ENCODE peak calls at places on chromosomes 5 and 9, in seven cellular contexts. One of them, this sample, is unnamed.

GRCh38 chr5:16617272-16617973 is 626 bp upstream of the RETREG1 start:
- DNase-seq in neuronal stem cell: no peak
- DNase-seq in H1: no peak
- DNase-seq in trophoblast cell: no peak
- DNase-seq in IMR-90: no peak
- DNase-seq in H9: peak; percentile 56
- DNase-seq in mesendoderm: no peak
- DNase-seq in this sample: no peak

GRCh38 chr9:131096490-131097258 is at the start of gene AIF1L:
- DNase-seq in H1: no peak
- DNase-seq in mesendoderm: peak; percentile 93
- DNase-seq in trophoblast cell: peak; percentile 64
- DNase-seq in IMR-90: no peak
- DNase-seq in H9: peak; percentile 94
- DNase-seq in neuronal stem cell: peak; percentile 54
- DNase-seq in this sample: no peak

GRCh38 chr5:172078027-172078426 is 71.6 kb upstream of the FBXW11 start:
- DNase-seq in H1: no peak
- DNase-seq in H9: peak; percentile 17
- DNase-seq in trophoblast cell: no peak
- DNase-seq in neuronal stem cell: no peak
- DNase-seq in mesendoderm: no peak
- DNase-seq in IMR-90: no peak
- DNase-seq in this sample: no peak

GRCh38 chr9:97567182-97567893 is 65.8 kb downstream of the TSTD2 start:
- DNase-seq in trophoblast cell: no peak
- DNase-seq in H1: no peak
- DNase-seq in neuronal stem cell: no peak
- DNase-seq in mesendoderm: no peak
- DNase-seq in H9: peak; percentile 8
- DNase-seq in IMR-90: no peak
- DNase-seq in this sample: no peak

GRCh38 chr5:24621809-24622208 is 23.0 kb downstream of the CDH10 start:
- DNase-seq in H1: no peak
- DNase-seq in mesendoderm: peak; percentile 62
- DNase-seq in H9: no peak
- DNase-seq in IMR-90: no peak
- DNase-seq in trophoblast cell: no peak
- DNase-seq in neuronal stem cell: no peak
- DNase-seq in this sample: peak; percentile 83

GRCh38 chr9:121321039-121321503 is 49.0 kb downstream of the STOM start:
- DNase-seq in H9: no peak
- DNase-seq in H1: no peak
- DNase-seq in neuronal stem cell: no peak
- DNase-seq in IMR-90: no peak
- DNase-seq in mesendoderm: no peak
- DNase-seq in trophoblast cell: no peak
- DNase-seq in this sample: peak; percentile 66

GRCh38 chr5:96256795-96257470 is 176.1 kb downstream of the PCSK1 start:
- DNase-seq in IMR-90: peak; percentile 96
- DNase-seq in H9: no peak
- DNase-seq in trophoblast cell: peak; percentile 87
- DNase-seq in mesendoderm: peak; percentile 41
- DNase-seq in H1: no peak
- DNase-seq in neuronal stem cell: no peak
- DNase-seq in this sample: peak; percentile 95

GRCh38 chr5:172648008-172648359 is 6.9 kb downstream of the NEURL1B start:
- DNase-seq in mesendoderm: peak; percentile 87
- DNase-seq in trophoblast cell: peak; percentile 58
- DNase-seq in H9: no peak
- DNase-seq in H1: no peak
- DNase-seq in IMR-90: no peak
- DNase-seq in neuronal stem cell: no peak
- DNase-seq in this sample: no peak

GRCh38 chr5:53481887-53482716 is 1.7 kb downstream of the FST start:
- DNase-seq in H1: no peak
- DNase-seq in H9: peak; percentile 51
- DNase-seq in mesendoderm: peak; percentile 68
- DNase-seq in trophoblast cell: peak; percentile 94
- DNase-seq in neuronal stem cell: peak; percentile 26
- DNase-seq in IMR-90: peak; percentile 71
- DNase-seq in this sample: peak; percentile 88

GRCh38 chr9:2181794-2182193 is 166.6 kb downstream of the SMARCA2 start:
- DNase-seq in H9: peak; percentile 75
- DNase-seq in mesendoderm: peak; percentile 87
- DNase-seq in IMR-90: peak; percentile 7
- DNase-seq in neuronal stem cell: peak; percentile 46
- DNase-seq in trophoblast cell: peak; percentile 17
- DNase-seq in H1: no peak
- DNase-seq in this sample: peak; percentile 20

GRCh38 chr5:77102549-77102948 is 15.5 kb upstream of the ZBED3 start:
- DNase-seq in IMR-90: no peak
- DNase-seq in H9: no peak
- DNase-seq in mesendoderm: no peak
- DNase-seq in trophoblast cell: no peak
- DNase-seq in neuronal stem cell: no peak
- DNase-seq in H1: no peak
- DNase-seq in this sample: no peak

GRCh38 chr9:109315889-109316640 is 4.8 kb downstream of the EPB41L4B start:
- DNase-seq in H1: no peak
- DNase-seq in neuronal stem cell: no peak
- DNase-seq in IMR-90: peak; percentile 18
- DNase-seq in H9: no peak
- DNase-seq in mesendoderm: no peak
- DNase-seq in trophoblast cell: no peak
- DNase-seq in this sample: no peak

GRCh38 chr5:159095218-159095617 is 4.5 kb downstream of the EBF1 start:
- DNase-seq in H1: no peak
- DNase-seq in neuronal stem cell: no peak
- DNase-seq in mesendoderm: peak; percentile 14
- DNase-seq in IMR-90: no peak
- DNase-seq in H9: peak; percentile 32
- DNase-seq in trophoblast cell: no peak
- DNase-seq in this sample: no peak

GRCh38 chr5:122063836-122064235 is 14.2 kb downstream of the LOX start:
- DNase-seq in H9: no peak
- DNase-seq in trophoblast cell: peak; percentile 27
- DNase-seq in mesendoderm: no peak
- DNase-seq in H1: no peak
- DNase-seq in IMR-90: peak; percentile 79
- DNase-seq in neuronal stem cell: no peak
- DNase-seq in this sample: peak; percentile 27

GRCh38 chr9:133065070-133065388 is 3.2 kb downstream of the CEL start:
- DNase-seq in H9: no peak
- DNase-seq in neuronal stem cell: no peak
- DNase-seq in H1: no peak
- DNase-seq in IMR-90: no peak
- DNase-seq in mesendoderm: no peak
- DNase-seq in trophoblast cell: no peak
- DNase-seq in this sample: no peak

GRCh38 chr5:96433066-96433447 is at the start of gene PCSK1:
- DNase-seq in trophoblast cell: no peak
- DNase-seq in H9: peak; percentile 45
- DNase-seq in neuronal stem cell: no peak
- DNase-seq in mesendoderm: peak; percentile 59
- DNase-seq in H1: no peak
- DNase-seq in IMR-90: no peak
- DNase-seq in this sample: no peak

GRCh38 chr9:93136011-93136440 is 2.0 kb upstream of the NINJ1 start:
- DNase-seq in H9: no peak
- DNase-seq in mesendoderm: no peak
- DNase-seq in H1: no peak
- DNase-seq in IMR-90: peak; percentile 58
- DNase-seq in neuronal stem cell: no peak
- DNase-seq in trophoblast cell: no peak
- DNase-seq in this sample: peak; percentile 62

GRCh38 chr9:134503301-134504105 is 138.1 kb upstream of the COL5A1 start:
- DNase-seq in H9: no peak
- DNase-seq in H1: no peak
- DNase-seq in trophoblast cell: no peak
- DNase-seq in neuronal stem cell: no peak
- DNase-seq in IMR-90: no peak
- DNase-seq in mesendoderm: no peak
- DNase-seq in this sample: no peak

GRCh38 chr9:117149996-117150395 is 264.9 kb downstream of the ASTN2 start:
- DNase-seq in mesendoderm: no peak
- DNase-seq in H9: no peak
- DNase-seq in IMR-90: no peak
- DNase-seq in neuronal stem cell: no peak
- DNase-seq in trophoblast cell: no peak
- DNase-seq in H1: no peak
- DNase-seq in this sample: no peak

GRCh38 chr9:27528886-27529315 is 713 bp downstream of the MOB3B start:
- DNase-seq in mesendoderm: peak; percentile 80
- DNase-seq in H9: peak; percentile 59
- DNase-seq in trophoblast cell: peak; percentile 85
- DNase-seq in neuronal stem cell: peak; percentile 61
- DNase-seq in IMR-90: no peak
- DNase-seq in H1: no peak
- DNase-seq in this sample: peak; percentile 67

GRCh38 chr5:70491-70890 is 21.5 kb upstream of the PLEKHG4B start:
- DNase-seq in mesendoderm: no peak
- DNase-seq in trophoblast cell: no peak
- DNase-seq in H9: no peak
- DNase-seq in neuronal stem cell: no peak
- DNase-seq in IMR-90: no peak
- DNase-seq in H1: no peak
- DNase-seq in this sample: no peak

GRCh38 chr9:117551171-117551570 is 136.3 kb upstream of the ASTN2 start:
- DNase-seq in IMR-90: no peak
- DNase-seq in H9: no peak
- DNase-seq in H1: no peak
- DNase-seq in mesendoderm: no peak
- DNase-seq in trophoblast cell: no peak
- DNase-seq in neuronal stem cell: no peak
- DNase-seq in this sample: no peak

GRCh38 chr5:83942155-83942554 is 221.5 kb upstream of the HAPLN1 start:
- DNase-seq in H1: no peak
- DNase-seq in H9: no peak
- DNase-seq in mesendoderm: no peak
- DNase-seq in IMR-90: no peak
- DNase-seq in trophoblast cell: no peak
- DNase-seq in neuronal stem cell: no peak
- DNase-seq in this sample: no peak

GRCh38 chr5:38316544-38317224 is 58.3 kb downstream of the EGFLAM start:
- DNase-seq in trophoblast cell: no peak
- DNase-seq in H9: no peak
- DNase-seq in H1: no peak
- DNase-seq in neuronal stem cell: no peak
- DNase-seq in mesendoderm: no peak
- DNase-seq in IMR-90: peak; percentile 44
- DNase-seq in this sample: peak; percentile 7

GRCh38 chr9:72271617-72272478 is 93.2 kb downstream of the ZFAND5 start:
- DNase-seq in IMR-90: peak; percentile 55
- DNase-seq in mesendoderm: peak; percentile 62
- DNase-seq in H9: peak; percentile 49
- DNase-seq in H1: no peak
- DNase-seq in trophoblast cell: peak; percentile 86
- DNase-seq in neuronal stem cell: peak; percentile 57
- DNase-seq in this sample: peak; percentile 60

GRCh38 chr9:126528967-126529366 is 84.8 kb upstream of the LMX1B start:
- DNase-seq in H9: no peak
- DNase-seq in trophoblast cell: peak; percentile 27
- DNase-seq in IMR-90: no peak
- DNase-seq in mesendoderm: no peak
- DNase-seq in neuronal stem cell: no peak
- DNase-seq in H1: no peak
- DNase-seq in this sample: no peak

DNA sequence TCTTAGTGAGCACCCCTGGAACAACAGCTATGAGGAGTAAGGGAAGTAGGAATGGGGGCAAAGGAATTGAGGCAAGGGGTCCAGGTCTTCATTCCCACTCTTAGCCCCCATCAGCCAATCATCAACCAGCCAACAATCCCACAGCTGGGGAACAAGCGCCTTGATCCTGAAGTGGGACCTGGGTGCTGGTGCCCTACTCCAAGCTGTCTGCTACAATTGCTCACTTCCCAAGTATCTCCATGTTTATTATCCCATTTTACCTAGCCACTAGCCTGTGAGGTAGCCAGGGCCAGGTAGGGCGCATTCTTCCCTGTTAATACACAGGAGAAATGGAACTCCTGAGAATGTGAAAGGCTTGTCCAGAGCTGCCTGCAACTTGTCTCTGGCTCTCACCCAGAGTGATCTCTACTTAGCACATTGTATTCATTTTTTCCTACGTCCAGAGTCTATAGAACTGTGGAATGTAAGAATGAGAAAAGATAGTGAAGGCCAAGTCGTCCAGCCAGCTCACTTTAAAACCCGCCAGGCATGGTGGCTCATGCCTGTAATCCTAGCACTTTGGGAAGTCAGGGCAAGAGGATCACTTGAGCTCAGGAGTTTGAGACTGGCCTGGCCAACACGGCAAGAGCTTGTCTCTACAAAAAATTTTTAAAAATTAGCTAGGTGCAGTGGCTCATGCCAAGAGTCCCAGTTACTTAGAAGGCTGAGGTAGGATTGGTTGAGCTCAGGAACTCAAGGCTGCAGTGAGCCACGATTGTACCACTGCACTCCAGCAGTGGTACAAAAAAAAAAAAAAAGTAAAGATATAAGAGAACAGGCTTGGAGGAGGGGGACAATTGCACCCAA is 6.2 kb upstream of the DNAJC18 start:
- DNase-seq in H9: no peak
- DNase-seq in H1: no peak
- DNase-seq in neuronal stem cell: no peak
- DNase-seq in trophoblast cell: peak; percentile 91
- DNase-seq in IMR-90: peak; percentile 81
- DNase-seq in mesendoderm: no peak
- DNase-seq in this sample: peak; percentile 69
- H3K4ac ChIP-seq in H9: no peak overlapping the region
- H3K4ac ChIP-seq in H1: no peak overlapping the region
- H3K4ac ChIP-seq in neuronal stem cell: no peak overlapping the region
- H3K4ac ChIP-seq in trophoblast cell: no peak overlapping the region
- H3K4ac ChIP-seq in IMR-90: peak overlapping the region; percentile 92
- H3K4ac ChIP-seq in mesendoderm: no peak overlapping the region
- H3K4ac ChIP-seq in this sample: no peak overlapping the region

GRCh38 chr5:27318701-27319100 is 280.3 kb upstream of the CDH9 start:
- DNase-seq in neuronal stem cell: no peak
- DNase-seq in IMR-90: peak; percentile 68
- DNase-seq in H1: no peak
- DNase-seq in trophoblast cell: no peak
- DNase-seq in mesendoderm: no peak
- DNase-seq in H9: no peak
- DNase-seq in this sample: peak; percentile 13
- H3K4ac ChIP-seq in neuronal stem cell: no peak overlapping the region
- H3K4ac ChIP-seq in IMR-90: no peak overlapping the region
- H3K4ac ChIP-seq in H1: no peak overlapping the region
- H3K4ac ChIP-seq in trophoblast cell: no peak overlapping the region
- H3K4ac ChIP-seq in mesendoderm: no peak overlapping the region
- H3K4ac ChIP-seq in H9: no peak overlapping the region
- H3K4ac ChIP-seq in this sample: no peak overlapping the region

GRCh38 chr9:69671904-69672827 is at the start of gene APBA1:
- DNase-seq in H1: no peak
- DNase-seq in H9: peak; percentile 63
- DNase-seq in trophoblast cell: peak; percentile 60
- DNase-seq in neuronal stem cell: peak; percentile 61
- DNase-seq in IMR-90: peak; percentile 56
- DNase-seq in mesendoderm: peak; percentile 58
- DNase-seq in this sample: peak; percentile 61
- H3K4ac ChIP-seq in H1: no peak within 1 kb of the TSS
- H3K4ac ChIP-seq in H9: no peak within 1 kb of the TSS
- H3K4ac ChIP-seq in trophoblast cell: no peak within 1 kb of the TSS
- H3K4ac ChIP-seq in neuronal stem cell: no peak within 1 kb of the TSS
- H3K4ac ChIP-seq in IMR-90: peak within 1 kb of the TSS; percentile 79
- H3K4ac ChIP-seq in mesendoderm: no peak within 1 kb of the TSS
- H3K4ac ChIP-seq in this sample: peak within 1 kb of the TSS; percentile 96

GRCh38 chr9:137298401-137298982 is 3.6 kb downstream of the NRARP start:
- DNase-seq in trophoblast cell: no peak
- DNase-seq in H1: no peak
- DNase-seq in neuronal stem cell: no peak
- DNase-seq in mesendoderm: no peak
- DNase-seq in IMR-90: no peak
- DNase-seq in H9: peak; percentile 35
- DNase-seq in this sample: no peak
- H3K4ac ChIP-seq in trophoblast cell: no peak overlapping the region
- H3K4ac ChIP-seq in H1: no peak overlapping the region
- H3K4ac ChIP-seq in neuronal stem cell: no peak overlapping the region
- H3K4ac ChIP-seq in mesendoderm: no peak overlapping the region
- H3K4ac ChIP-seq in IMR-90: no peak overlapping the region
- H3K4ac ChIP-seq in H9: no peak overlapping the region
- H3K4ac ChIP-seq in this sample: no peak overlapping the region

This sample was measured in mesenchymal stem cell.